ENCODE peak calls at places on chromosome 11, in eight cellular contexts. C is neural progenitor cell, Y is GM12865, A is fibroblast of mammary gland, N is GM23248, U is cardiac muscle cell, M is fibroblast of lung, P is astrocyte of the spinal cord. E is an unnamed sample.

GRCh38 chr11:130428271-130428670 is at the start of gene ADAMTS8:
- DNase-seq in A (no peak), N (peak), M (no peak), Y (no peak), U (no peak), C (peak), P (no peak), E (no peak)

GRCh38 chr11:132114185-132114584 is 743.8 kb downstream of the NTM start:
- DNase-seq in Y (peak), P (no peak), M (no peak), U (peak), A (peak), C (peak), N (peak), E (no peak)

GRCh38 chr11:118462178-118462577 is 25.9 kb downstream of the KMT2A start:
- DNase-seq in N (no peak), U (no peak), M (no peak), P (no peak), C (peak), A (no peak), Y (no peak), E (no peak)

GRCh38 chr11:446886-447285 is 3.2 kb upstream of the PTDSS2 start:
- DNase-seq in C (no peak), P (no peak), Y (no peak), A (no peak), M (no peak), N (no peak), U (no peak), E (no peak)

GRCh38 chr11:64498151-64498550 is 92.9 kb upstream of the SLC22A12 start:
- DNase-seq in N (no peak), P (no peak), A (no peak), Y (no peak), M (no peak), U (no peak), C (no peak), E (no peak)

GRCh38 chr11:118892515-118892914 is 8.8 kb downstream of the CXCR5 start:
- DNase-seq in U (no peak), N (peak), P (no peak), C (no peak), M (no peak), Y (peak), A (no peak), E (no peak)

GRCh38 chr11:126416542-126417090 is 61.1 kb downstream of the ST3GAL4 start:
- DNase-seq in M (peak), Y (peak), C (peak), P (peak), N (peak), U (peak), A (peak), E (peak)

GRCh38 chr11:1564535-1565172 is 7.4 kb downstream of the DUSP8 start:
- DNase-seq in A (peak), M (peak), U (peak), N (peak), C (peak), Y (no peak), P (peak), E (peak)

GRCh38 chr11:134223066-134223465 is 701 bp downstream of the NCAPD3 start:
- DNase-seq in M (no peak), N (peak), P (no peak), A (no peak), Y (peak), U (no peak), C (peak), E (no peak)

GRCh38 chr11:35302388-35302787 is 117.0 kb downstream of the SLC1A2 start:
- DNase-seq in A (peak), C (no peak), P (no peak), Y (no peak), U (no peak), N (peak), M (no peak), E (peak)

GRCh38 chr11:72947229-72947628 is 133.0 kb downstream of the ATG16L2 start:
- DNase-seq in N (peak), U (no peak), C (no peak), P (no peak), M (peak), Y (no peak), A (no peak), E (no peak)

GRCh38 chr11:62143727-62144126 is 19.9 kb downstream of the INCENP start:
- DNase-seq in A (no peak), N (no peak), C (no peak), U (no peak), M (no peak), P (no peak), Y (no peak), E (no peak)

GRCh38 chr11:75132080-75132479 is 18.8 kb upstream of the SLCO2B1 start:
- DNase-seq in P (no peak), Y (no peak), U (no peak), M (no peak), A (no peak), N (no peak), C (no peak), E (no peak)

GRCh38 chr11:122796128-122796717 is 42.1 kb upstream of the CRTAM start:
- DNase-seq in Y (peak), P (no peak), A (peak), U (peak), N (peak), C (peak), M (no peak), E (no peak)

GRCh38 chr11:17277024-17277584 is 565 bp downstream of the NUCB2 start:
- DNase-seq in N (peak), U (peak), Y (peak), A (peak), M (peak), C (no peak), P (peak), E (no peak)

GRCh38 chr11:8971917-8972316 is 7.7 kb upstream of the TMEM9B start:
- DNase-seq in M (no peak), P (no peak), Y (no peak), A (no peak), U (no peak), C (no peak), N (no peak), E (no peak)

GRCh38 chr11:128420277-128420676 is 167.1 kb downstream of the ETS1 start:
- DNase-seq in P (no peak), N (peak), M (no peak), U (no peak), C (no peak), A (no peak), Y (no peak), E (no peak)

GRCh38 chr11:112016088-112016764 is 9.0 kb upstream of the DLAT start:
- DNase-seq in Y (peak), A (peak), P (peak), N (peak), C (no peak), M (peak), U (peak), E (peak)

GRCh38 chr11:8731647-8732188 is 49.1 kb downstream of the RPL27A start:
- DNase-seq in Y (peak), P (no peak), A (no peak), N (no peak), C (no peak), U (no peak), M (no peak), E (no peak)

GRCh38 chr11:22433517-22433916 is 95.3 kb downstream of the SLC17A6 start:
- DNase-seq in M (no peak), U (no peak), N (no peak), P (no peak), A (no peak), C (no peak), Y (no peak), E (no peak)
- H3K4me3 ChIP-seq in M (no peak), U (no peak), N (no peak), P (no peak), A (no peak), C (no peak), Y (no peak), E (no peak)

DNA sequence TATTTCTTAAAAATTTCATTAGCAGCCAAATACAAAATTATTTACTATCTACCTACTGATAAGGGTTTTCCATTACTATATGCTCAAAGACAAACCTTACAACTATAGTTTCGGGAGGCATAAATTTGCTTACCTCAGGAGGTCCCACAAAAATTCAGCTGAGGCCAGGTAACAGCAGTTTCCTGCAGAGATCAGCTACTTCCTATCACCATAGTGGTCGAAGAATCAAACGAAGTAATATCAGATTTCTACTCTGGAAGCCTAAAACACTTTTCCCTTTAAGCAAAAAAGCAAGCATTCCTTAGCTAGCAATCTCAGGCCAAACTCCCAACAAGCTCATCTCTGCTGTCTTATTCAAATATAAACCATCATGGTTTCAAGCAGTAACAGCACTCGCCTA is 3.1 kb downstream of the NAP1L4 start:
- DNase-seq in N (peak), U (no peak), P (no peak), C (no peak), A (no peak), M (peak), Y (peak), E (no peak)
- H3K4me3 ChIP-seq in N (peak), U (peak), P (peak), C (peak), A (peak), M (peak), Y (peak), E (peak)

DNA sequence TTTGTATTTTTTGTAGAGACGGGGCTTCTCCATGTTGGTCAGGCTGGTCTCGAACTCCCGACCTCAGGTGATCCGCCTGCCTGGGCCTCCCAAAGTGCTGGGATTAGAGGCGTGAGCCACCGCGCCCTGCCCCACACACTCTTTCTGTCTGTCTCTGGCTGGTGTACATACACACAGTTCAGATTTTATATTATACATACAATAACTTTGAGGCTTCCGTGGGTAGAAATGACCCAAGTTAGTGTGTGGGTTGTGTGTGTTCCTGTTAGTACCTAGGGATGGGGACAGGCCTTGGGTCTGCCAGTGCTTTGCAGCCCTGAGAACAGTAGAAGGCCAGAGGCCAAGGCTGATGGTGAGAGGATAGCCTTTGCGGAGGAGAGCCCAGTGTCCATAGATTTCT is 2.8 kb downstream of the ZBTB16 start:
- DNase-seq in A (no peak), C (no peak), M (no peak), P (no peak), U (no peak), N (no peak), Y (no peak), E (no peak)
- H3K4me3 ChIP-seq in A (no peak), C (no peak), M (no peak), P (no peak), U (no peak), N (no peak), Y (no peak), E (no peak)

GRCh38 chr11:46293616-46294015 is 16.2 kb downstream of the CREB3L1 start:
- DNase-seq in M (peak), C (no peak), U (peak), N (peak), A (peak), Y (no peak), P (peak), E (peak)
- H3K4me3 ChIP-seq in M (no peak), C (no peak), U (no peak), N (no peak), A (no peak), Y (no peak), P (no peak), E (no peak)

DNA sequence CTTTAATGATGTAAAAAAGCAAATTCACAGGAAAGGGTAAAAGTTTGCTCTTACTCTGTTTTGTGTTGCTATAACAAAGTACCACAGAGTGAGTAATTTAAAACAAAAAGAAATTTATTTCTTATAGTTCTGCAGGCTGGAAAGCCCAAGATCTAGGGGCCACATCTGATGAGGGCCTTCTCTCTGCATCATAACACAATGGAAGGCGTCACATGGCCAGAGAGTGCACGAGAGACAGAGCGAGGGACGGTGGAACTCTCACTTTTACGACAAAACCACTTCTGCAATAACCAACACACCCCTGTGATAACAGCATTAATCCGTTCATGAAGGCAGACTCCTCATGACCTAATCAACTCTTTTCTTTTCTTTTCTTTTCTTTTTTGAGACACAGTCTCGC is 31.1 kb downstream of the CD6 start:
- DNase-seq in Y (no peak), N (no peak), C (no peak), A (no peak), P (no peak), U (no peak), M (no peak), E (no peak)
- H3K4me3 ChIP-seq in Y (no peak), N (no peak), C (no peak), A (no peak), P (no peak), U (no peak), M (no peak), E (no peak)

GRCh38 chr11:124799384-124800225 is 601 bp downstream of the MSANTD2 start:
- DNase-seq in N (peak), M (peak), Y (peak), P (peak), A (peak), U (peak), C (peak), E (peak)

GRCh38 chr11:124798991-124799383 is 1.2 kb downstream of the MSANTD2 start:
- DNase-seq in U (peak), P (peak), C (no peak), N (peak), M (peak), Y (peak), A (peak), E (peak)

GRCh38 chr11:124801014-124801413 is 808 bp upstream of the MSANTD2 start:
- DNase-seq in A (peak), M (peak), N (peak), U (peak), C (no peak), Y (no peak), P (no peak), E (peak)

GRCh38 chr11:124800226-124800929 is at the start of gene MSANTD2:
- DNase-seq in C (peak), A (peak), P (peak), N (peak), U (peak), Y (peak), M (peak), E (peak)

GRCh38 chr11:124801636-124802312 is 1.6 kb upstream of the MSANTD2 start:
- DNase-seq in C (no peak), N (peak), Y (no peak), U (peak), A (peak), P (no peak), M (no peak), E (no peak)
- H3K4me3 ChIP-seq in C (no peak), N (peak), Y (no peak), U (no peak), A (peak), P (no peak), M (peak), E (peak)